ENCODE peak calls at places on chromosomes 4 and X, in eight cellular contexts. O, A, J, I, T, L, R and N are unnamed samples.

GRCh38 chr4:101198741-101199339 is 148.5 kb downstream of the PPP3CA start:
- DNase-seq in O (no peak), T (no peak), A (no peak), L (no peak), I (no peak), J (no peak), R (no peak), N (no peak)

GRCh38 chr4:69584135-69584534 is 55.3 kb downstream of the UGT2A2 start:
- DNase-seq in A (no peak), O (no peak), T (no peak), I (no peak), L (no peak), R (no peak), J (no peak), N (no peak)

GRCh38 chr4:183409956-183410355 is 34.5 kb upstream of the CDKN2AIP start:
- DNase-seq in T (no peak), I (no peak), A (no peak), R (peak), L (no peak), O (no peak), J (no peak), N (no peak)

GRCh38 chr4:89152972-89153371 is 41.6 kb downstream of the TIGD2 start:
- DNase-seq in A (peak), I (no peak), J (no peak), O (peak), T (no peak), R (no peak), L (no peak), N (no peak)

GRCh38 chr4:124295413-124295812 is 417.1 kb downstream of the ANKRD50 start:
- DNase-seq in J (no peak), A (no peak), R (no peak), O (no peak), T (no peak), L (no peak), I (no peak), N (no peak)

GRCh38 chrX:10636337-10636736 is 16.0 kb upstream of the MID1 start:
- DNase-seq in A (peak), T (peak), I (no peak), L (no peak), J (no peak), R (peak), O (peak), N (peak)

GRCh38 chr4:9925750-9926439 is 95.4 kb downstream of the SLC2A9 start:
- DNase-seq in T (no peak), I (no peak), J (no peak), A (no peak), L (no peak), R (no peak), O (no peak), N (no peak)

GRCh38 chr4:20251796-20252655 is at the start of gene SLIT2:
- DNase-seq in I (peak), O (peak), L (peak), T (peak), R (peak), A (peak), J (peak), N (peak)

GRCh38 chr4:44988011-44988410 is 261.7 kb upstream of the GNPDA2 start:
- DNase-seq in A (no peak), T (no peak), I (no peak), L (no peak), R (no peak), O (no peak), J (no peak), N (no peak)

GRCh38 chr4:23368081-23368697 is 521.7 kb downstream of the PPARGC1A start:
- DNase-seq in A (no peak), O (no peak), L (no peak), I (no peak), R (peak), J (peak), T (no peak), N (no peak)

GRCh38 chr4:1862055-1862911 is 6.3 kb upstream of the LETM1 start:
- DNase-seq in T (no peak), I (no peak), R (peak), A (no peak), L (no peak), J (no peak), O (no peak), N (no peak)

GRCh38 chrX:15240414-15240813 is 29.5 kb downstream of the ASB9 start:
- DNase-seq in J (no peak), R (no peak), L (no peak), T (no peak), O (no peak), A (no peak), I (no peak), N (no peak)

GRCh38 chrX:15244421-15244820 is 25.5 kb downstream of the ASB9 start:
- DNase-seq in A (no peak), T (no peak), L (no peak), R (no peak), J (no peak), I (no peak), O (no peak), N (no peak)

GRCh38 chrX:15241258-15241657 is 28.6 kb downstream of the ASB9 start:
- DNase-seq in T (no peak), A (no peak), J (no peak), O (no peak), I (no peak), R (no peak), L (no peak), N (no peak)

GRCh38 chrX:15245896-15246295 is 24.0 kb downstream of the ASB9 start:
- DNase-seq in T (no peak), R (no peak), A (no peak), O (peak), L (no peak), J (no peak), I (no peak), N (peak)

GRCh38 chrX:15242899-15243555 is 26.9 kb downstream of the ASB9 start:
- DNase-seq in I (no peak), L (no peak), A (peak), R (peak), O (peak), J (no peak), T (no peak), N (peak)
- H3K4me3 ChIP-seq in I (no peak), L (no peak), A (no peak), R (no peak), O (no peak), J (no peak), T (no peak), N (no peak)

DNA sequence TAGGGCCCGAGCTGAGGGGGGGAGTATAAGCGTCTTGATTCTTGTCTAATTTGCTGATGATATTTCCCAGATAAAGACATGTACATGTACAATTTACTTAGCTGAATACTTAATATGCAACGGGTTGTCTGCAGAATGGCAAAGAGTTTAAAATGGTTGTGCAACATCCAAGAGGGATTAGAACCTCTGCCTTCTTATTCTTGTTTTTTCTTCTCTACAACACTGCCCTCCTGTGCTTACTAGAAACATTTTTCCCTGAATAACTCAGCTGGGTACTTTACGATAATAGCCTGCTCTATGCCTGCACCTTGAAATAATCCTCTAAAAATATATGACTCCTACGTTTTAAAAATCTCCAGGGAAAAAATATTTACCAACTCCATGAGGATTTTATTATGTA is 41.8 kb downstream of the INTS12 start:
- DNase-seq in I (no peak), A (peak), O (peak), J (no peak), L (no peak), T (no peak), R (peak), N (peak)
- TF ChIP-seq CTCF in I (no peak), A (no peak), O (peak), J (peak), L (peak), T (no peak), R (peak), N (no peak)

GRCh38 chr4:80202190-80202711 is 4.9 kb downstream of the PRDM8 start:
- DNase-seq in L (peak), I (no peak), T (peak), A (peak), O (peak), R (peak), J (peak), N (peak)

GRCh38 chr4:80202784-80203553 is 5.7 kb downstream of the PRDM8 start:
- DNase-seq in J (peak), O (peak), A (peak), T (peak), L (no peak), R (peak), I (no peak), N (no peak)

GRCh38 chr4:80199947-80200346 is 2.6 kb downstream of the PRDM8 start:
- DNase-seq in T (no peak), L (no peak), I (no peak), A (no peak), O (no peak), R (no peak), J (no peak), N (no peak)

GRCh38 chr4:80199004-80199579 is 1.8 kb downstream of the PRDM8 start:
- DNase-seq in A (no peak), I (no peak), T (no peak), R (no peak), L (no peak), J (no peak), O (no peak), N (no peak)

GRCh38 chr4:80201326-80202151 is 4.2 kb downstream of the PRDM8 start:
- DNase-seq in O (peak), J (peak), T (peak), A (peak), R (peak), I (no peak), L (no peak), N (peak)
- H3K4me3 ChIP-seq in O (peak), J (peak), T (peak), A (peak), R (no peak), I (peak), L (peak), N (peak)

DNA sequence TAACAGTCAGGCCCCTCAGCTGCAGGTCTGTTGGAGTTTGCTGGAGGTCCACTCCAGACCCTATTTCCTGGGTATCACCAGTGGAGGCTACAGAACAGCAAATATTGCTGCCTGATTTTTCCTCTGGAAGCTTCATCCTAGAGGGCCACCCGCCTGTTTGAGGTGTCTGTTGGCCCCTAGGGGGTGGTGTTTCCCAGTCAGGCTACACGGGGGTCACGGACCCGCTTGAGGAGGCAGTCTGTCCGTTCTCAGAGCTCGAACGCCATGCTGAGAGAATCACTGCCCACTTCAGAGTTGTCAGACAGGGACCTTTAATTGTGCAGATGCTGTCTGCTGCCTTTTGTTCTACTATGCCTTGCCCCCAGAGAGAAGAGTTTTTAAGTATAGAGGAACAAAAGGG is 160.8 kb downstream of the DKK2 start:
- DNase-seq in R (no peak), I (no peak), T (no peak), J (no peak), A (no peak), L (no peak), O (no peak), N (no peak)
- TF ChIP-seq CTCF in R (no peak), I (no peak), T (no peak), J (no peak), A (no peak), L (no peak), O (no peak), N (no peak)

DNA sequence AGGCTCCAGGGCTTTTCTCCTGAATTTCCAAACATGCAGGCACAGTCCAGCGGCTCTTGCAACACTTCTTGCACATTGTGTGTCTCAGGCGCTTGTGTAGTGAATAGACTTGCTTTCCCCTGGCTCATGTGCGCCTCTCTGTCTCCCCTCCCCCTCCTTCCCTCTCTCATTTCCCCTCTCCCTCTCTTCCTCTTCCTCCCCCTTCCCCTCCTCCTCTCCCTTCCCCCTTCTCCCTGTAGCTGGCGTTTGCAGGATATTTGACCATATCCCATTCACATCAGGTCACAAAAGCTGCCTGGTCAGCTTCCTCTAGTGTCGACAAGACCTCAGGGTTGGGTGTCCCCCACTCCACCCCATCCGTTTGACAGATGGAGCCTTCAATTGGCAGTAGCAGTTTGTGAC is 2.4 kb downstream of the CHST7 start:
- DNase-seq in T (peak), A (peak), O (peak), L (peak), R (no peak), I (no peak), J (peak), N (peak)
- H3K4me3 ChIP-seq in T (peak), A (peak), O (peak), L (peak), R (no peak), I (peak), J (peak), N (peak)

DNA sequence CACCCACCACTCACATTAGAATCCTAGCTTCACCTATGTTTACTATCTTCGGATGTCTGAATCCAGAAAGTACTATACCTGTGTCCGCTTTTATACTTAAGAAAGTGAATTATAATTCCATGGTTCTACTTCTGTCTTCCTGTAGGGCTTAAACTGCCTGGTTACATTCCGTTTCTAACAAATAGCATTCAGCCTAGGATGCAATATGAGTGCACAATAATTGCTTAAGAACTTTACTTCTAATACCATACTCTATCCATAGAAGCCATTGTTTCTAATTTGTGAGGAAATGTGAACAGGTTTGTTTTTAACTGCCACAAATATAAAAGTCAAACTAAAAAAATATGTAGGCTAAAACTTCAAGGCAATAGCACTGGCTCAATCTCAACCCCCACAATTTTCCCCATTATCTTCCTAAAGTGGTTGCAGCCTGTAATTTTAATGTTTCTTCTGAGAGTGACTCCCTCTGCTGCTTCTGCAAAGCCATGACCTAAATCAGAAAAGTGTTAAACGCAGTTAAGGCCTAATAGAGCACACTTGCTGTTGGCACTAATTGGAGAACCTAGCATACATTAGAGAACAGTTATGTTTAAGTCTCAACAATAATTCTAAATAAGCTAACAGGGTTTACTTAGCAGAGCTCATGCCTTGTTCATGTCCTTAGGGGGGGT is 4.2 kb downstream of the UNC5C start:
- DNase-seq in I (no peak), O (no peak), R (no peak), J (no peak), A (no peak), L (no peak), T (no peak), N (peak)
- TF ChIP-seq CTCF in I (no peak), O (peak), R (peak), J (no peak), A (no peak), L (no peak), T (peak), N (no peak)